ENCODE peak calls at places on chromosomes 5 and 9, in five cellular contexts. O is HAP-1; H is T follicular helper cell; G is GM12865; Q is activated T-cell treated with anti-CD3 and anti-CD28 coated beads, Interleukin-2, amount 50 U/mL, for 72 hours. P is an unnamed sample.

GRCh38 chr5:90967443-90967842 is 408.8 kb downstream of the ADGRV1 start:
- DNase-seq in O (no peak), H (no peak), G (no peak), Q (no peak), P (no peak)

GRCh38 chr9:69898714-69899209 is 78.1 kb downstream of the CFAP95 start:
- DNase-seq in O (no peak), H (no peak), G (no peak), Q (no peak), P (no peak)

GRCh38 chr5:142601432-142601831 is 84.5 kb downstream of the FGF1 start:
- DNase-seq in O (peak), H (no peak), G (no peak), Q (no peak), P (no peak)

GRCh38 chr9:127567898-127568617 is 44.0 kb upstream of the STXBP1 start:
- DNase-seq in O (peak), H (no peak), G (no peak), Q (peak), P (no peak)

GRCh38 chr9:97846347-97846746 is 6.7 kb upstream of the FOXE1 start:
- DNase-seq in O (no peak), H (no peak), G (no peak), Q (no peak), P (no peak)

GRCh38 chr5:43242196-43242595 is 50.2 kb downstream of the NIM1K start:
- DNase-seq in O (no peak), H (no peak), G (no peak), Q (no peak), P (no peak)

GRCh38 chr5:169300468-169301385 is at the start of gene SLIT3:
- DNase-seq in O (peak), H (no peak), G (no peak), Q (no peak), P (no peak)

GRCh38 chr5:38367966-38368365 is 109.6 kb downstream of the EGFLAM start:
- DNase-seq in O (no peak), H (no peak), G (no peak), Q (no peak), P (no peak)

GRCh38 chr9:131657890-131658752 is 81.8 kb downstream of the RAPGEF1 start:
- DNase-seq in O (no peak), H (no peak), G (no peak), Q (peak), P (no peak)

GRCh38 chr9:113056191-113057106 is at the start of gene ZFP37:
- DNase-seq in O (no peak), H (peak), G (peak), Q (peak), P (peak)

GRCh38 chr5:89457411-89458329 is 574.7 kb upstream of the MEF2C start:
- DNase-seq in O (no peak), H (no peak), G (no peak), Q (no peak), P (no peak)

GRCh38 chr9:84254972-84255371 is 85.6 kb downstream of the SLC28A3 start:
- DNase-seq in O (no peak), H (no peak), G (no peak), Q (no peak), P (no peak)

GRCh38 chr5:137487600-137487999 is 11.5 kb downstream of the SPOCK1 start:
- DNase-seq in O (no peak), H (no peak), G (no peak), Q (no peak), P (no peak)

GRCh38 chr5:5026407-5026780 is 113.7 kb upstream of the ADAMTS16 start:
- DNase-seq in O (no peak), H (no peak), G (no peak), Q (no peak), P (no peak)

GRCh38 chr5:139422307-139422893 is 16.9 kb downstream of the DNAJC18 start:
- DNase-seq in O (peak), H (peak), G (peak), Q (peak), P (peak)

GRCh38 chr5:143061161-143061945 is 291.2 kb downstream of the ARHGAP26 start:
- DNase-seq in O (no peak), H (no peak), G (no peak), Q (no peak), P (no peak)

GRCh38 chr5:181120761-181121160 is 10.2 kb downstream of the OR2V1 start:
- DNase-seq in O (no peak), H (no peak), G (no peak), Q (no peak), P (no peak)

GRCh38 chr5:180129291-180130190 is 58.0 kb upstream of the RNF130 start:
- DNase-seq in O (no peak), H (no peak), G (no peak), Q (no peak), P (no peak)

GRCh38 chr5:102341918-102342317 is 45.8 kb upstream of the SLCO4C1 start:
- DNase-seq in O (peak), H (no peak), G (no peak), Q (no peak), P (no peak)

GRCh38 chr9:129182625-129183494 is 4.8 kb upstream of the IER5L start:
- DNase-seq in O (peak), H (no peak), G (peak), Q (no peak), P (no peak)

GRCh38 chr9:127828262-127829031 is 25.8 kb downstream of the FPGS start:
- DNase-seq in O (no peak), H (no peak), G (no peak), Q (no peak), P (no peak)

GRCh38 chr5:129379406-129379805 is 80.7 kb upstream of the ADAMTS19 start:
- DNase-seq in O (no peak), H (no peak), G (no peak), Q (no peak), P (no peak)

GRCh38 chr5:114402206-114402605 is 40.3 kb downstream of the KCNN2 start:
- DNase-seq in O (no peak), H (no peak), G (no peak), Q (no peak), P (no peak)

GRCh38 chr5:136106351-136106750 is 26.3 kb upstream of the SMAD5 start:
- DNase-seq in O (no peak), H (no peak), G (no peak), Q (no peak), P (no peak)

GRCh38 chr9:124356745-124357390 is 58.4 kb downstream of the PSMB7 start:
- DNase-seq in O (no peak), H (no peak), G (no peak), Q (no peak), P (no peak)

GRCh38 chr9:2740616-2741015 is 23.3 kb downstream of the KCNV2 start:
- DNase-seq in O (no peak), H (no peak), G (no peak), Q (no peak), P (no peak)

GRCh38 chr5:181159286-181160143 is 12.1 kb downstream of the OR2V2 start:
- DNase-seq in O (peak), H (peak), G (peak), Q (peak), P (peak)

GRCh38 chr9:127850286-127850830 is 4.1 kb downstream of the ENG start:
- DNase-seq in O (no peak), H (no peak), G (no peak), Q (no peak), P (no peak)

GRCh38 chr5:134029156-134029555 is 24.4 kb upstream of the VDAC1 start:
- DNase-seq in O (no peak), H (no peak), G (no peak), Q (no peak), P (no peak)

P was measured in activated naive CD8-positive, alpha-beta T cell treated with anti-CD3 and anti-CD28 coated beads for 36 hours.